ENCODE peak calls at places on chromosome 7, in seven cellular contexts. T, F, C, X, A, W and G are unnamed samples.

GRCh38 chr7:90383422-90383821 is 19.8 kb upstream of the CLDN12 start:
- DNase-seq in T (no peak), A (no peak), W (no peak), X (no peak), F (no peak), C (no peak), G (no peak)

GRCh38 chr7:100875356-100875751 is 451 bp downstream of the SRRT start:
- DNase-seq in A (no peak), W (no peak), C (no peak), F (no peak), X (no peak), T (peak; percentile 58), G (no peak)

GRCh38 chr7:129098409-129099084 is 43.6 kb upstream of the TNPO3 start:
- DNase-seq in F (no peak), T (peak; percentile 64), X (no peak), A (no peak), C (no peak), W (no peak), G (no peak)

GRCh38 chr7:142001163-142001874 is 5.6 kb downstream of the MGAM start:
- DNase-seq in F (no peak), C (no peak), T (no peak), W (no peak), A (peak; percentile 43), X (no peak), G (no peak)

GRCh38 chr7:22083711-22084289 is 138.1 kb upstream of the CDCA7L start:
- DNase-seq in T (no peak), A (no peak), X (no peak), W (no peak), F (no peak), C (no peak), G (no peak)

GRCh38 chr7:88091988-88092675 is 127.7 kb downstream of the SRI start:
- DNase-seq in X (no peak), C (no peak), F (no peak), W (peak; percentile 38), A (no peak), T (no peak), G (no peak)

GRCh38 chr7:94338921-94339371 is 55.7 kb upstream of the COL1A2 start:
- DNase-seq in C (no peak), T (no peak), X (no peak), F (no peak), W (no peak), A (no peak), G (no peak)

GRCh38 chr7:116601426-116601825 is 70.6 kb upstream of the MET start:
- DNase-seq in T (no peak), F (no peak), X (no peak), W (no peak), C (no peak), A (no peak), G (no peak)

GRCh38 chr7:125218076-125218475 is 288.5 kb upstream of the POT1 start:
- DNase-seq in W (no peak), X (no peak), A (no peak), F (no peak), C (no peak), T (no peak), G (no peak)

GRCh38 chr7:3636131-3636860 is 335.2 kb downstream of the SDK1 start:
- DNase-seq in T (no peak), C (no peak), A (no peak), W (no peak), X (no peak), F (no peak), G (no peak)

GRCh38 chr7:135901585-135902540 is 75.3 kb downstream of the MTPN start:
- DNase-seq in C (no peak), X (no peak), T (no peak), A (no peak), F (no peak), W (no peak), G (no peak)

GRCh38 chr7:94580601-94581000 is 71.0 kb downstream of the CASD1 start:
- DNase-seq in X (no peak), A (no peak), W (no peak), F (no peak), T (no peak), C (no peak), G (no peak)

GRCh38 chr7:33711231-33712019 is 193.9 kb upstream of the BMPER start:
- DNase-seq in X (no peak), C (no peak), T (no peak), W (no peak), A (no peak), F (no peak), G (no peak)
- TF ChIP-seq CTCF in X (no peak), C (no peak), T (no peak), W (no peak), A (no peak), F (no peak), G (no peak)

GRCh38 chr7:150875791-150876190 is 23.5 kb downstream of the AOC1 start:
- DNase-seq in C (no peak), X (no peak), F (no peak), T (peak; percentile 52), W (no peak), A (no peak), G (no peak)
- TF ChIP-seq CTCF in C (no peak), X (no peak), F (no peak), T (peak; percentile 74), W (no peak), A (no peak), G (no peak)

DNA sequence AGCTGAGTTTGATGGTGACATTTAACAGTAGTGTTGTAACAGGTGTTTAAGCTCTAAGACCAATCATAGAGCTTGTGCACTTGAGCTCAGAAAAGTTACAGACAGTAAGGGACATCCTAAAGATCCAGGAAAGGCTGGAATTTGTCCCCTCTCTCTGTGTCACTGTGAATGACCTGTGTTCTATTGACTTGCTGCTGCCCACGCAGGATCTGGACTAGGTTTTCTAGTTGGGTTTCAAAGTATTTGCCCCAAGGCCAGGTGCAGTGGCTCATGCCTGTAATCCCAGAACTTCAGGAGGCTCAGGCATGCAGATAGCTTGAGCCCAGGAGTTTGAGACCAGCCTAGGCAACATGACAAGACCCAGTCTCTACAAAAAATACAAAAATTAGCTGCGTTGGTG is 17.1 kb downstream of the AOC1 start:
- DNase-seq in W (no peak), X (no peak), A (no peak), F (no peak), T (no peak), C (no peak), G (no peak)
- TF ChIP-seq CTCF in W (no peak), X (no peak), A (no peak), F (no peak), T (no peak), C (no peak), G (no peak)

GRCh38 chr7:127504715-127505114 is 80.7 kb downstream of the GCC1 start:
- DNase-seq in A (peak; percentile 20), C (peak; percentile 20), X (no peak), T (peak; percentile 32), F (peak; percentile 72), W (no peak), G (no peak)
- TF ChIP-seq CTCF in A (no peak), C (peak; percentile 6), X (peak; percentile 19), T (peak; percentile 79), F (peak; percentile 89), W (peak; percentile 64), G (peak; percentile 38)

GRCh38 chr7:154698726-154699291 is 304.1 kb downstream of the PAXIP1 start:
- DNase-seq in F (peak; percentile 81), T (peak; percentile 3), X (no peak), A (no peak), C (no peak), W (no peak), G (no peak)
- TF ChIP-seq CTCF in F (peak; percentile 89), T (peak; percentile 74), X (no peak), A (peak; percentile 42), C (no peak), W (no peak), G (no peak)

DNA sequence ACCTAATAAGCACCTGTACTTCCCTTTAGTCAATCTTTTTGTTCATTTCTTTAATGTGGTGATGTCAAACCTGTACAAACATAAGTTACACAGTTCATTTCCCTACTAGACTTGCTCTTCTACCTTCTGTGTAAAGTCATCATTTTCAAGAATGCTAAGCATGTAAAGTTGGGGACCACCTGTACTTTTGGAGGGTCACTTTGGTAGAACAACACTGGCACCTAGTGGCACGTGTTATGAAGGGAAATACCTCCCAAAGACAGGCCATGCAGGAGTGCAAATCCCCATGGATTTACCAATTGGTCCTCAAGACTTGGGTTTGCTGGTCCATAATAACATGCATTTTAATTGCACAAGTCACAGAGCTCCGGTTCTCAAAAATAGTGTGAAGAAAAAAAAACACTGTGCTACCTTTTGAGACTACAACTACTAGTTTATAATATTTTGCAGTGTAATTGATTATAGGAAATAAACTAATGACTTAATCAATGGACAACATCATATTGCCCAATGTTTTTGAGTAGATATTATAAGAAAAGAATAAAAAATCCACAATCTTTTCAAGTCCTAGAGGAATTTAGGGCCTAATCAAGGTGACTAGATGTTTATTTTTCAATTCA is 431.4 kb upstream of the IGFBP3 start:
- DNase-seq in T (peak; percentile 25), F (peak; percentile 57), X (no peak), A (no peak), C (no peak), W (peak; percentile 33), G (no peak)
- TF ChIP-seq CTCF in T (peak; percentile 72), F (peak; percentile 88), X (peak; percentile 54), A (peak; percentile 24), C (peak; percentile 68), W (peak; percentile 70), G (no peak)